ENCODE peak calls at places on chromosomes 5 and 9, in nine cellular contexts. L, U, P, I, J, Q, B, S and G are unnamed samples.
A peak's percentile ranks its signal among the peaks of the same experiment; 100 is the strongest.

GRCh38 chr5:169632946-169633345 is 4.1 kb upstream of the DOCK2 start:
- DNase-seq in S (no peak), B (no peak), J (no peak), Q (no peak), P (no peak), U (no peak), L (no peak), I (no peak), G (no peak)

GRCh38 chr9:116269250-116269649 is 115.7 kb downstream of the PAPPA start:
- DNase-seq in L (peak; percentile 63), U (no peak), Q (no peak), B (no peak), I (peak; percentile 33), S (no peak), J (peak; percentile 25), P (peak; percentile 41), G (peak; percentile 52)

GRCh38 chr5:159458217-159458711 is 128.0 kb upstream of the IL12B start:
- DNase-seq in L (no peak), S (no peak), U (no peak), J (no peak), B (no peak), P (no peak), Q (no peak), I (no peak), G (no peak)

GRCh38 chr5:163503106-163504090 is 2.0 kb upstream of the MAT2B start:
- DNase-seq in Q (peak; percentile 48), I (peak; percentile 87), P (peak; percentile 72), U (peak; percentile 82), L (peak; percentile 75), S (peak; percentile 49), J (peak; percentile 79), B (peak; percentile 80), G (peak; percentile 84)

GRCh38 chr9:85237478-85237877 is 504.3 kb downstream of the AGTPBP1 start:
- DNase-seq in L (no peak), B (peak; percentile 52), J (no peak), U (no peak), Q (no peak), S (no peak), P (no peak), I (peak; percentile 33), G (no peak)

GRCh38 chr9:9749591-9749990 is 863.2 kb downstream of the PTPRD start:
- DNase-seq in U (no peak), L (no peak), P (no peak), S (no peak), B (no peak), Q (no peak), I (no peak), J (no peak), G (no peak)

GRCh38 chr9:100134731-100135130 is 35.7 kb downstream of the INVS start:
- DNase-seq in Q (no peak), L (no peak), J (no peak), U (no peak), B (no peak), P (no peak), I (no peak), S (no peak), G (no peak)

GRCh38 chr5:143148461-143149170 is 254.9 kb downstream of the NR3C1 start:
- DNase-seq in Q (no peak), J (no peak), I (peak; percentile 62), S (no peak), P (peak; percentile 52), L (peak; percentile 89), U (peak; percentile 76), B (peak; percentile 72), G (peak; percentile 74)

DNA sequence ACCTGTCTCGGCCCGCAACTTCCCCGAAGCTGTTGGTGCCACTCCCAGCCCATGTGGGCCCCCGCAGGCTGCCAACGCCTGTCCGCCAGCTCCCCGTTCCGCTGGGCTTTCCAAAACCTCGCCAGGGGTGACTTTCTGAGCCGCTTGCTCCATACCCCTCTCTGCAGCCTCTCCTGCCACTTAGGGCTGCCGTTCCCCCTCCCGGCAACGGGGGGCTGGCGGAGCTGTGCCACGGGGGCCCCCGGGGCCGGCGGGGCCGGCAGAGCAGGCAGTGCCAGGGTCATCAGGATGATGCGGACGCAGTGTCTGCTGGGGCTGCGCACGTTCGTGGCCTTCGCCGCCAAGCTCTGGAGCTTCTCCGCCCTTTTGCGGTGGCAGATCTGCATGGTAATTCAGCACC is 40.8 kb downstream of the FCHO2 start:
- DNase-seq in L (no peak), B (no peak), J (no peak), S (no peak), Q (no peak), P (no peak), U (no peak), I (no peak), G (no peak)
- H3K4me3 ChIP-seq in L (no peak overlapping the region), B (no peak overlapping the region), J (no peak overlapping the region), S (no peak overlapping the region), Q (no peak overlapping the region), P (no peak overlapping the region), U (no peak overlapping the region), I (no peak overlapping the region), G (no peak overlapping the region)

GRCh38 chr9:123074627-123075026 is 41.2 kb downstream of the GPR21 start:
- DNase-seq in L (no peak), U (no peak), I (no peak), B (no peak), Q (no peak), J (no peak), P (no peak), S (no peak), G (no peak)

GRCh38 chr9:123070210-123070609 is 36.7 kb downstream of the GPR21 start:
- DNase-seq in L (peak; percentile 3), J (no peak), B (no peak), I (no peak), U (no peak), Q (no peak), P (no peak), S (no peak), G (no peak)

GRCh38 chr9:123072407-123072995 is 39.0 kb downstream of the GPR21 start:
- DNase-seq in U (no peak), B (no peak), L (no peak), J (no peak), P (no peak), Q (no peak), S (no peak), I (no peak), G (no peak)

GRCh38 chr9:123073991-123074422 is 40.5 kb downstream of the GPR21 start:
- DNase-seq in U (peak; percentile 57), L (peak; percentile 53), P (peak; percentile 94), I (peak; percentile 89), B (peak; percentile 78), S (no peak), J (no peak), Q (no peak), G (peak; percentile 60)

GRCh38 chr9:123073441-123073840 is 40.0 kb downstream of the GPR21 start:
- DNase-seq in L (no peak), J (no peak), B (no peak), U (no peak), S (no peak), P (no peak), I (no peak), Q (no peak), G (no peak)
- H3K4me3 ChIP-seq in L (no peak overlapping the region), J (no peak overlapping the region), B (no peak overlapping the region), U (no peak overlapping the region), S (no peak overlapping the region), P (no peak overlapping the region), I (no peak overlapping the region), Q (no peak overlapping the region), G (no peak overlapping the region)

GRCh38 chr5:57181151-57181550 is 7.3 kb downstream of the GPBP1 start:
- DNase-seq in P (no peak), Q (no peak), U (no peak), J (no peak), S (no peak), B (no peak), I (no peak), L (no peak), G (no peak)

GRCh38 chr5:57177479-57178156 is 3.8 kb downstream of the GPBP1 start:
- DNase-seq in B (no peak), U (no peak), L (no peak), I (no peak), S (no peak), J (no peak), P (no peak), Q (no peak), G (no peak)

GRCh38 chr5:57175586-57175985 is 1.7 kb downstream of the GPBP1 start:
- DNase-seq in U (no peak), P (no peak), Q (no peak), I (peak; percentile 9), L (no peak), B (no peak), S (no peak), J (no peak), G (no peak)

GRCh38 chr5:57176350-57176857 is 2.5 kb downstream of the GPBP1 start:
- DNase-seq in P (peak; percentile 85), L (peak; percentile 84), Q (no peak), B (peak; percentile 86), J (no peak), U (peak; percentile 80), I (peak; percentile 48), S (no peak), G (peak; percentile 40)

DNA sequence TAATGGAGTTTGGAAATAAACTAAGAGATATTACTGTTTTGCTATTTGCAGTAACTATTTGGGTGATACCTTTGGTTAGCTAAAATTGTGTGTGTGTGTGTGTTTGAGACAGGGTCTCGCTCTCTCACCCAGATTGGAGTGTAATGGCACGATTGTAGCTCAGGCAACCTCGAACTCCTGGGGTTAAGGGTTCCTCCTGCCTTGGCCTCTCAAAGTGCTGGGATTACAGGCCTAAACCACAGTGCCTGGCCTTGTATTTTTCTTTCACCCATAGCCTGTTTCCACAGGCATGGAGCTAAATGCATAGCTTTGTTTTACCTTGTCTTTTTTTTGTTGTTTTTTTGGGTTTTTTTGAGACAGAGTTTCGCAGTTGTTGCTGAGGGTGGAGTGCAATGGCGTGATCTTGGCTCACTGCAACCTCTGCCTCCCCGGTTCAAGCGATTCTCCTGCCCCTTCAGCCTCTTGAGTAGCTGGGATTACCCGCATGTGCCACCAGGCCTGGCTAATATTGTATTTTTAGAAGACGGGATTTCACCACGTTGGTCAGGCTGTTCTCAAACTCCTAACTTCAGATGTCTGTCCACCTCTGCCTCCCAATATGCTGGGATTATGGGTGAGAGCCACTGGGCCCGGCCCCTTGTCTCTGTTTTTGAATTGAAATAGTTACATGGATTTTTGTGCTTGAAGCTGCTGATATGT is 5.6 kb downstream of the GPBP1 start:
- DNase-seq in U (no peak), J (no peak), S (no peak), Q (no peak), B (no peak), P (no peak), I (no peak), L (no peak), G (no peak)
- H3K4me3 ChIP-seq in U (no peak overlapping the region), J (peak overlapping the region; percentile 58), S (no peak overlapping the region), Q (no peak overlapping the region), B (no peak overlapping the region), P (peak overlapping the region; percentile 98), I (peak overlapping the region; percentile 36), L (peak overlapping the region; percentile 1), G (peak overlapping the region; percentile 98)

DNA sequence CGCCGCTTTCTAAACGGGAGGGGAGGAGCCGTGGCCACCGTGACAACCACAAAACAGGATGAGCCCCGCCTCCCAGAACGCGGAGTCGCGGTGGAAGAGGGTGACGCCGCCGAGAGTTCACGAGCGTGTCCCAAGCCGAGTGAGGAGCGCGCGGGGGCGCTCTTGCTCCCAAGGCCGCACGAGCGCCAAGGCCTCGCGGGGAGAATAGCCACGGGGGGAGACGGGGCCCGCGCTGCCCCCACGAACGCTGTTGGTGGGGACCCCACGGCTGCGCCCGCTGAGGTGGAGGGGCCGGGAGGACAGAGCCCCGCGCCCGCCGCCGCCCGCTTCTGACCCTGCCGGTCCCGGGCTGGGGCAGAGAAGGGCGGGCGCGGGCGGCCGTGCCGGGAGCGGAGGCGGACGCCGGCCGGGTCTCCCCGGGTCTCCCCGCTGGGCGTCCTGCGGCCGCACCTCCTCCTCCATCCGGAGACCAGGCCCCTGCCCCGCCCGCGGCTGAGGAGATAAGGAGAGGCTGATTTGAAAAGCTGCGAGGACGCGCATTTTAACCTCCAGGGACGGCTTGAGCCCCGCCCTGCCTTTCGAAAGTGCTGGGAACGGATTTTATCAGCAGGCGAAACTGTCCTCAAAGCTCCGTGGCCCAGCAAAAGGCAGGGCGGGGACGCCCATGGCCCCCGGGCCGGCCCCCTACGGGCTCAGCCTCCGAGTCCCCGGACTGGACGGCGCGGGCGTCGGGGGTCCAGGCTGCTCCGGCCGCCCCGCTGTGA is 3.8 kb upstream of the NKD2 start:
- DNase-seq in J (peak; percentile 75), U (peak; percentile 16), S (peak; percentile 3), P (peak; percentile 17), B (no peak), Q (peak; percentile 56), I (peak; percentile 56), L (peak; percentile 55), G (peak; percentile 60)
- H3K4me3 ChIP-seq in J (peak overlapping the region; percentile 39), U (peak overlapping the region; percentile 29), S (peak overlapping the region; percentile 46), P (no peak overlapping the region), B (no peak overlapping the region), Q (peak overlapping the region; percentile 73), I (peak overlapping the region; percentile 56), L (peak overlapping the region; percentile 46), G (peak overlapping the region; percentile 43)